ENCODE peak calls at places on chromosomes 6 and 20, in five cellular contexts. R is endothelial cell, W is NCI-H1930, I is Kasumi-1, T is cerebellum. D is an unnamed sample.
A peak's percentile ranks its signal among the peaks of the same experiment; 100 is the strongest.

GRCh38 chr20:48180039-48180438 is 394.8 kb upstream of the SULF2 start:
- DNase-seq in T (no peak), W (no peak), R (no peak), I (no peak), D (no peak)

GRCh38 chr6:12842126-12842525 is 125.6 kb downstream of the PHACTR1 start:
- DNase-seq in I (no peak), W (no peak), T (no peak), R (no peak), D (no peak)

GRCh38 chr6:129175066-129175465 is 292.1 kb downstream of the LAMA2 start:
- DNase-seq in R (no peak), W (no peak), T (no peak), I (no peak), D (no peak)

GRCh38 chr6:393391-394221 is 2.1 kb downstream of the IRF4 start:
- DNase-seq in W (no peak), I (peak; percentile 4), T (no peak), R (peak; percentile 22), D (no peak)

GRCh38 chr6:163314791-163315404 is 99.6 kb upstream of the QKI start:
- DNase-seq in R (no peak), I (no peak), T (no peak), W (no peak), D (no peak)

GRCh38 chr6:45609141-45609638 is 231.5 kb upstream of the SUPT3H start:
- DNase-seq in I (no peak), T (no peak), R (no peak), W (no peak), D (no peak)

GRCh38 chr6:28789553-28790083 is 134.2 kb downstream of the TRIM27 start:
- DNase-seq in T (no peak), I (peak; percentile 86), R (no peak), W (peak; percentile 44), D (no peak)

GRCh38 chr6:4459032-4459431 is 317.2 kb upstream of the CDYL start:
- DNase-seq in W (no peak), R (peak; percentile 17), I (no peak), T (no peak), D (peak; percentile 10)

GRCh38 chr20:53255102-53255710 is 283.0 kb downstream of the TSHZ2 start:
- DNase-seq in T (no peak), R (no peak), I (no peak), W (no peak), D (no peak)

GRCh38 chr6:90080876-90081464 is 186.7 kb downstream of the GJA10 start:
- DNase-seq in W (no peak), R (no peak), T (no peak), I (no peak), D (no peak)

GRCh38 chr6:105021399-105021798 is 64.5 kb downstream of the LIN28B start:
- DNase-seq in T (no peak), I (no peak), R (no peak), W (no peak), D (no peak)

GRCh38 chr6:119966484-119966883 is 616.9 kb upstream of the MAN1A1 start:
- DNase-seq in R (no peak), I (no peak), T (no peak), W (no peak), D (no peak)

GRCh38 chr20:64067733-64068307 is 4.8 kb downstream of the TCEA2 start:
- DNase-seq in W (no peak), T (no peak), R (no peak), I (no peak), D (no peak)

GRCh38 chr20:58775371-58775770 is 75.3 kb downstream of the GNAS-AS1 start:
- DNase-seq in R (no peak), W (no peak), I (no peak), T (no peak), D (no peak)

GRCh38 chr20:50335105-50335504 is 144.5 kb downstream of the CEBPB start:
- DNase-seq in T (no peak), W (peak; percentile 26), I (peak; percentile 78), R (peak; percentile 22), D (peak; percentile 72)

GRCh38 chr6:152858151-152858550 is 107.6 kb downstream of the VIP start:
- DNase-seq in I (no peak), R (no peak), T (peak; percentile 61), W (no peak), D (no peak)

GRCh38 chr6:160028487-160029275 is 59.8 kb downstream of the IGF2R start:
- DNase-seq in W (no peak), I (no peak), R (no peak), T (no peak), D (peak; percentile 44)

GRCh38 chr6:74731921-74732320 is 473.9 kb downstream of the COL12A1 start:
- DNase-seq in I (no peak), W (no peak), T (no peak), R (no peak), D (no peak)

GRCh38 chr6:43070028-43070632 is 6.0 kb upstream of the PTK7 start:
- DNase-seq in R (no peak), T (peak; percentile 38), I (peak; percentile 85), W (no peak), D (peak; percentile 17)

GRCh38 chr6:66662196-66662595 is 955.2 kb upstream of the EYS start:
- DNase-seq in T (no peak), W (no peak), I (peak; percentile 63), R (no peak), D (no peak)

GRCh38 chr6:28719275-28719940 is 193.7 kb downstream of the GPX5 start:
- DNase-seq in T (no peak), I (peak; percentile 28), W (no peak), R (peak; percentile 33), D (peak; percentile 43)

GRCh38 chr6:70956451-70957283 is at the start of gene B3GAT2:
- DNase-seq in T (peak; percentile 16), I (no peak), W (peak; percentile 9), R (peak; percentile 36), D (no peak)

D was measured in HL-60.